ENCODE peak calls at places on chromosomes 13 and 19, in four cellular contexts. One of them, this sample, is unnamed. For H3K4me1, the result is how much of the 10 kb centered on the place peaks cover.

GRCh38 chr19:1259873-1260748 is 9.0 kb upstream of the CIRBP start:
- DNase-seq in lower lobe of right lung: peak
- DNase-seq in heart right ventricle: no peak
- DNase-seq in heart left ventricle: peak
- DNase-seq in this sample: no peak

GRCh38 chr19:49716154-49716553 is 25.2 kb downstream of the CPT1C start:
- DNase-seq in lower lobe of right lung: no peak
- DNase-seq in heart right ventricle: no peak
- DNase-seq in heart left ventricle: no peak
- DNase-seq in this sample: no peak

GRCh38 chr19:18225702-18226468 is at the start of gene PDE4C:
- DNase-seq in lower lobe of right lung: no peak
- DNase-seq in heart right ventricle: peak
- DNase-seq in heart left ventricle: peak
- DNase-seq in this sample: no peak

GRCh38 chr13:112934075-112934474 is 34.9 kb upstream of the MCF2L start:
- DNase-seq in lower lobe of right lung: no peak
- DNase-seq in heart right ventricle: no peak
- DNase-seq in heart left ventricle: no peak
- DNase-seq in this sample: no peak

GRCh38 chr13:113536461-113537110 is 46.1 kb upstream of the DCUN1D2 start:
- DNase-seq in lower lobe of right lung: peak
- DNase-seq in heart right ventricle: no peak
- DNase-seq in heart left ventricle: no peak
- DNase-seq in this sample: no peak

GRCh38 chr13:112066624-112067004 is 335 bp upstream of the SOX1 start:
- DNase-seq in lower lobe of right lung: peak
- DNase-seq in heart right ventricle: peak
- DNase-seq in heart left ventricle: peak
- DNase-seq in this sample: no peak

GRCh38 chr19:55424518-55424917 is 16.9 kb upstream of the UBE2S start:
- DNase-seq in lower lobe of right lung: no peak
- DNase-seq in heart right ventricle: no peak
- DNase-seq in heart left ventricle: no peak
- DNase-seq in this sample: no peak

GRCh38 chr13:26340812-26341211 is 86.9 kb downstream of the CDK8 start:
- DNase-seq in lower lobe of right lung: no peak
- DNase-seq in heart right ventricle: no peak
- DNase-seq in heart left ventricle: no peak
- DNase-seq in this sample: no peak

GRCh38 chr13:97254809-97255208 is 32.7 kb downstream of the MBNL2 start:
- DNase-seq in lower lobe of right lung: no peak
- DNase-seq in heart right ventricle: no peak
- DNase-seq in heart left ventricle: no peak
- DNase-seq in this sample: no peak

GRCh38 chr13:32314968-32315254 is 252 bp downstream of the ZAR1L start:
- DNase-seq in lower lobe of right lung: no peak
- DNase-seq in heart right ventricle: no peak
- DNase-seq in heart left ventricle: peak
- DNase-seq in this sample: peak

GRCh38 chr13:23621316-23621645 is 51.1 kb downstream of the TNFRSF19 start:
- DNase-seq in lower lobe of right lung: no peak
- DNase-seq in heart right ventricle: no peak
- DNase-seq in heart left ventricle: no peak
- DNase-seq in this sample: no peak

GRCh38 chr19:5932593-5933262 is 18.7 kb downstream of the CAPS start:
- DNase-seq in lower lobe of right lung: no peak
- DNase-seq in heart right ventricle: no peak
- DNase-seq in heart left ventricle: no peak
- DNase-seq in this sample: no peak

GRCh38 chr19:31347356-31347755 is 1.9 kb downstream of the TSHZ3 start:
- DNase-seq in lower lobe of right lung: no peak
- DNase-seq in heart right ventricle: no peak
- DNase-seq in heart left ventricle: no peak
- DNase-seq in this sample: no peak

GRCh38 chr19:42270346-42271044 is 1.4 kb downstream of the CIC start:
- DNase-seq in lower lobe of right lung: peak
- DNase-seq in heart right ventricle: no peak
- DNase-seq in heart left ventricle: peak
- DNase-seq in this sample: peak

GRCh38 chr19:18770663-18771327 is 20.3 kb downstream of the COMP start:
- DNase-seq in lower lobe of right lung: no peak
- DNase-seq in heart right ventricle: no peak
- DNase-seq in heart left ventricle: no peak
- DNase-seq in this sample: no peak

GRCh38 chr19:8489591-8490394 is 12.6 kb downstream of the PRAM1 start:
- DNase-seq in lower lobe of right lung: no peak
- DNase-seq in heart right ventricle: no peak
- DNase-seq in heart left ventricle: no peak
- DNase-seq in this sample: no peak

GRCh38 chr19:21698215-21698614 is 69.2 kb downstream of the ZNF100 start:
- DNase-seq in lower lobe of right lung: no peak
- DNase-seq in heart right ventricle: no peak
- DNase-seq in heart left ventricle: no peak
- DNase-seq in this sample: no peak

GRCh38 chr13:91278888-91279287 is 68.6 kb upstream of the MIR17HG start:
- DNase-seq in lower lobe of right lung: no peak
- DNase-seq in heart right ventricle: no peak
- DNase-seq in heart left ventricle: no peak
- DNase-seq in this sample: no peak

DNA sequence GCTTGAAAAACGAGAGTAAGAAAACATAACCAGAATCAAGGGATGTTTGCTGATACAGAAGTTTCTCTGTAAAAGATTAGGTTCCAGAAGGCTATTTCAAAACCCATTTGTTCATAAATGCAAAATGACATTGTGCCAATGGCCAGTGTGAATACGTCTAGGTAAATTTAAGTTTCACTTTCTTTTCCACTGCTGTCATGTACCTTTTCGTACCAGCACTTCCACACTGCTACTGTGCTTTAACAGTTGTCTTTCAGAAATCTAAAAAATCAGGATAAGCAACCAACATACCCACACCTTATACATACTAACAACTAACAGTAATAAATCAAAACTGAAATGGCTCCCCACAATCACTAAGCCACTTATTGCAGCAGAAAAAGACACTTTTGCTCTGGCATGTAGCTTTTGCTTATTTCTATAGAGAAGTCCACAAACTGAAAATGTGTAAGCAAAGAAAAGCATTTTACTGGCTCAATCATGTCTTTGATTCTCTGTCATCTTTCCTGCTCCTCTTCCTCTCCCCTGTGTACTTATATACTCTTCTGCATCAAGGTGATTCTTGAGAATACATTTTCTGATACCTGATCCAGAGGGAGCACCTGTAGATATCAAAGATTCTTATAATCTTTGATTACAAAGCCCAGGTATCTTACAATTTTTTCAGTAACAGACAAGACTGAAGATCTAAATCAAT is 34.3 kb downstream of the ELF1 start:
- DNase-seq in lower lobe of right lung: no peak
- DNase-seq in heart right ventricle: no peak
- DNase-seq in heart left ventricle: no peak
- DNase-seq in this sample: no peak
- H3K4me1 ChIP-seq in lower lobe of right lung: half or more
- H3K4me1 ChIP-seq in heart right ventricle: half or more
- H3K4me1 ChIP-seq in heart left ventricle: under half
- H3K4me1 ChIP-seq in this sample: under half

DNA sequence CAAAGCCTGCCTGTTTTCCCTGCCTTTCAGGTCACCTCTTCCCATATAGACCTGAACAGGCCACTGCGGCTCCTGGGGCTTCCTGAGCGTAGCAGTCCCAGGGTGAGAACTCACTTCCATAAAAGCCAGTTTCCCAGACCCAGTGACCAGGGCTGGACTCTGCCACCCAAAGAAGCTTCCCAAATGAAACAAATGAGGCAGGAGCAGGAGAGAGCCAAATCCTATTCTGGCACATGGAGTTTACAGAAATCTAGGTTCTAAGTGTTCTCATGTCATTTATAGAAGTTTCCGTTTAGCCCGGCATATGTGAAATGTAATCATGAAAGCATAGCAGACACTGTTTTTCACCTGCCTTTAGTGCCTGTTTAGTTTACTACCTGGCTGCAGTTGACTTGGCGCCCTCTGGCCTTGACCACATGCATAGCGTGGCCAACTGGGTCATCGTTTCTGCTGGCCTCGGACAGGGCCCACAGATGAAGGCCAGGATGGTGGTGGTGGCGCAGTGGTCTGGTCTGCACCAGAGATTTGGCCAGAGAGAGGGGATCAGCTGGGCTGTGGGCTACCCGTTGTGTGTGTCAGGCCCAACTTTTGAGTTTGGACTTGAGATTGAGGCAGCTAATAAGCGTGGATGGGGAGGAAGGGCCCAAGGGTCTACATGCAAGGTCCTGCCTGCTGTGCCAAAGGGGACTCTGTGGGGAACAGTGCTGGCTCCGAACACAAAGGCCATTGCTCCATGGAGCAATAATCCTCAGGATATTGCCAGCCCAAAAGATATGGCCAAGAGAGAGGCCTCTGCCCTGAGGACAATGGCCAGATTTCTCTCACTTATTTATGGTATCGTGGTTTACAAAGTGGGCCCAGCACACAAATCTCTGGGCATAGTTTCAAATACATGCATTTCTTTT is 43.3 kb downstream of the NFIX start:
- DNase-seq in lower lobe of right lung: no peak
- DNase-seq in heart right ventricle: no peak
- DNase-seq in heart left ventricle: peak
- DNase-seq in this sample: no peak
- H3K4me1 ChIP-seq in lower lobe of right lung: half or more
- H3K4me1 ChIP-seq in heart right ventricle: half or more
- H3K4me1 ChIP-seq in heart left ventricle: half or more
- H3K4me1 ChIP-seq in this sample: under half

GRCh38 chr13:45168555-45168930 is 32.3 kb downstream of the KCTD4 start:
- DNase-seq in lower lobe of right lung: no peak
- DNase-seq in heart right ventricle: no peak
- DNase-seq in heart left ventricle: no peak
- DNase-seq in this sample: no peak

GRCh38 chr13:45162821-45163220 is 38.0 kb downstream of the KCTD4 start:
- DNase-seq in lower lobe of right lung: no peak
- DNase-seq in heart right ventricle: no peak
- DNase-seq in heart left ventricle: no peak
- DNase-seq in this sample: no peak

GRCh38 chr13:45167611-45168554 is 33.0 kb downstream of the KCTD4 start:
- DNase-seq in lower lobe of right lung: peak
- DNase-seq in heart right ventricle: no peak
- DNase-seq in heart left ventricle: peak
- DNase-seq in this sample: no peak

GRCh38 chr13:45162194-45162593 is 38.7 kb downstream of the KCTD4 start:
- DNase-seq in lower lobe of right lung: no peak
- DNase-seq in heart right ventricle: no peak
- DNase-seq in heart left ventricle: no peak
- DNase-seq in this sample: no peak

DNA sequence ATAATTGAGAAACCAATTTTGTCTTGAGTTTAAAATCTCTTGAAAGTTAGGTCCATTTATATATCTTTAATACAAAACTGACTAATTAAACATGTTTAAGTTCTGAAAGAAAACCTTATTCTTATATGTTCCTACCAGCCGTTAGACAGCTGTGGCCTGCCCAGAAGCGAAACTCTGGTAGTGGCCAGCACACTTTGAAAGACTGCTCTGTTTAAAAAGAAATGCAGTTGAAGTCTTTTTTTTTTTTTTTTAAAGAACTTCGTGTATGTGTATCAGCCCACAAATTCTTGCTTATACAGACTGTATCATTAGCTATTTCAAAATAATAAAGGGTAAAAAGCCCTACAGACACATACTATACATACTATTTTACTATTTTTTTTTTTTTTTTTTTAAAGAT is 34.0 kb downstream of the KCTD4 start:
- DNase-seq in lower lobe of right lung: no peak
- DNase-seq in heart right ventricle: no peak
- DNase-seq in heart left ventricle: no peak
- DNase-seq in this sample: no peak
- H3K4me1 ChIP-seq in lower lobe of right lung: under half
- H3K4me1 ChIP-seq in heart right ventricle: under half
- H3K4me1 ChIP-seq in heart left ventricle: under half
- H3K4me1 ChIP-seq in this sample: under half

DNA sequence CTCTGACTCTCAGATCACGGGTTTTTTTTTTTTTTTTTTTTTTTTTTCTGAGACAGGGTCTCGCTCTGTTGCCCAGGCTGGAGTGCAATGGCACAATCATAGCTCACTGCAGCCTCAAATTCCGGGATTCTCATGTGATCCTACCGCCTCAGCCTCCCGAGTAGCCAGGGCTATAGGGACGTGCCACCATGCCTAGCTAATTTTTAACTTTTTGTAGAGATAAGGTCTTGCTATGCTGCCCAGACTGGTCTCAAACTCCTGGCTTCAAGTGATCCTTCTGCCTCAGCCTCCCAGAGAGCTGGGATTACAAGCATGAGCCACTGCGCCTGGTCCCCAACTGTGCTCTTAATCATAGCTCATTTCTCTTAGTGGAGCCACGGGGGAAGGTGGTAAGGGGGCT is 4.6 kb upstream of the GRAMD1A start:
- DNase-seq in lower lobe of right lung: peak
- DNase-seq in heart right ventricle: no peak
- DNase-seq in heart left ventricle: no peak
- DNase-seq in this sample: no peak
- H3K4me1 ChIP-seq in lower lobe of right lung: half or more
- H3K4me1 ChIP-seq in heart right ventricle: half or more
- H3K4me1 ChIP-seq in heart left ventricle: under half
- H3K4me1 ChIP-seq in this sample: under half

GRCh38 chr19:2782936-2783780 is at the start of gene SGTA:
- DNase-seq in lower lobe of right lung: peak
- DNase-seq in heart right ventricle: peak
- DNase-seq in heart left ventricle: peak
- DNase-seq in this sample: peak

GRCh38 chr19:2782357-2782935 is 627 bp downstream of the SGTA start:
- DNase-seq in lower lobe of right lung: no peak
- DNase-seq in heart right ventricle: no peak
- DNase-seq in heart left ventricle: no peak
- DNase-seq in this sample: no peak

GRCh38 chr19:2787115-2787514 is 1.8 kb downstream of the THOP1 start:
- DNase-seq in lower lobe of right lung: no peak
- DNase-seq in heart right ventricle: no peak
- DNase-seq in heart left ventricle: no peak
- DNase-seq in this sample: no peak

GRCh38 chr19:2785244-2786000 is at the start of gene THOP1:
- DNase-seq in lower lobe of right lung: peak
- DNase-seq in heart right ventricle: peak
- DNase-seq in heart left ventricle: peak
- DNase-seq in this sample: peak

DNA sequence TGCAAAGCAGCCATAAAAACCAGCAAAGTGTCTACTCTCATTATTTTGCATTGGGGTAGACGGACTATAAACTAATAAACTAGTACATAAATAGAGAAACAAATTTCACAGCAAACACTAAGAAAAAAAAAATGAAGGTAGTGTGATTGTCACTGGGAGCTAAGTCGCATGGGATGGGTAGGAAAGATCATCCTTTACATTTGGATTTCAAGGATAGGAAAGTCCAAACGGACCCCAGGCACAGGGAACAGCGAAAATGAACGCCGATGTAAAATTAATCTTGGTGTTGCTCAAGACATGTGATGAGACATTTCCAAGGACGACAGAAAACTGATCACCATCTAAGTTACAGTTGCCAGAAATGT is 690 bp upstream of the SGTA start:
- DNase-seq in lower lobe of right lung: no peak
- DNase-seq in heart right ventricle: no peak
- DNase-seq in heart left ventricle: no peak
- DNase-seq in this sample: no peak
- H3K4me1 ChIP-seq in lower lobe of right lung: half or more
- H3K4me1 ChIP-seq in heart right ventricle: half or more
- H3K4me1 ChIP-seq in heart left ventricle: half or more
- H3K4me1 ChIP-seq in this sample: under half